ENCODE peak calls at places on chromosomes 7 and 10, in five cellular contexts. One of them, this sample, is unnamed.

GRCh38 chr7:45052011-45052410 is 36.8 kb downstream of the NACAD start:
- DNase-seq in osteocyte: no peak
- DNase-seq in neuronal stem cell: no peak
- DNase-seq in activated naive CD8-positive, alpha-beta T cell treated with anti-CD3 and anti-CD28 coated beads, Interleukin-2, amount 50 U/mL, for 24 hours: no peak
- DNase-seq in Caki2: no peak
- DNase-seq in this sample: no peak

GRCh38 chr7:158829021-158829341 is 328 bp downstream of the ESYT2 start:
- DNase-seq in osteocyte: peak
- DNase-seq in neuronal stem cell: peak
- DNase-seq in activated naive CD8-positive, alpha-beta T cell treated with anti-CD3 and anti-CD28 coated beads, Interleukin-2, amount 50 U/mL, for 24 hours: peak
- DNase-seq in Caki2: peak
- DNase-seq in this sample: peak

GRCh38 chr10:4174197-4174596 is 389.2 kb upstream of the KLF6 start:
- DNase-seq in osteocyte: no peak
- DNase-seq in neuronal stem cell: no peak
- DNase-seq in activated naive CD8-positive, alpha-beta T cell treated with anti-CD3 and anti-CD28 coated beads, Interleukin-2, amount 50 U/mL, for 24 hours: no peak
- DNase-seq in Caki2: peak
- DNase-seq in this sample: no peak

GRCh38 chr10:12042409-12042796 is 206 bp downstream of the UPF2 start:
- DNase-seq in osteocyte: peak
- DNase-seq in neuronal stem cell: no peak
- DNase-seq in activated naive CD8-positive, alpha-beta T cell treated with anti-CD3 and anti-CD28 coated beads, Interleukin-2, amount 50 U/mL, for 24 hours: peak
- DNase-seq in Caki2: no peak
- DNase-seq in this sample: peak

GRCh38 chr10:5876181-5876768 is 13.4 kb downstream of the ANKRD16 start:
- DNase-seq in osteocyte: no peak
- DNase-seq in neuronal stem cell: no peak
- DNase-seq in activated naive CD8-positive, alpha-beta T cell treated with anti-CD3 and anti-CD28 coated beads, Interleukin-2, amount 50 U/mL, for 24 hours: no peak
- DNase-seq in Caki2: peak
- DNase-seq in this sample: no peak

GRCh38 chr10:130843051-130843653 is 468.4 kb downstream of the TCERG1L start:
- DNase-seq in osteocyte: no peak
- DNase-seq in neuronal stem cell: no peak
- DNase-seq in activated naive CD8-positive, alpha-beta T cell treated with anti-CD3 and anti-CD28 coated beads, Interleukin-2, amount 50 U/mL, for 24 hours: no peak
- DNase-seq in Caki2: no peak
- DNase-seq in this sample: no peak

GRCh38 chr7:91182819-91183405 is 81.3 kb upstream of the FZD1 start:
- DNase-seq in osteocyte: no peak
- DNase-seq in neuronal stem cell: no peak
- DNase-seq in activated naive CD8-positive, alpha-beta T cell treated with anti-CD3 and anti-CD28 coated beads, Interleukin-2, amount 50 U/mL, for 24 hours: no peak
- DNase-seq in Caki2: no peak
- DNase-seq in this sample: no peak

GRCh38 chr7:17963281-17963680 is 23.0 kb upstream of the SNX13 start:
- DNase-seq in osteocyte: no peak
- DNase-seq in neuronal stem cell: no peak
- DNase-seq in activated naive CD8-positive, alpha-beta T cell treated with anti-CD3 and anti-CD28 coated beads, Interleukin-2, amount 50 U/mL, for 24 hours: no peak
- DNase-seq in Caki2: no peak
- DNase-seq in this sample: no peak

GRCh38 chr10:52532650-52533290 is 218.7 kb downstream of the DKK1 start:
- DNase-seq in osteocyte: no peak
- DNase-seq in neuronal stem cell: no peak
- DNase-seq in activated naive CD8-positive, alpha-beta T cell treated with anti-CD3 and anti-CD28 coated beads, Interleukin-2, amount 50 U/mL, for 24 hours: no peak
- DNase-seq in Caki2: no peak
- DNase-seq in this sample: no peak

GRCh38 chr10:101046332-101047238 is 15.2 kb upstream of the KAZALD1 start:
- DNase-seq in osteocyte: no peak
- DNase-seq in neuronal stem cell: no peak
- DNase-seq in activated naive CD8-positive, alpha-beta T cell treated with anti-CD3 and anti-CD28 coated beads, Interleukin-2, amount 50 U/mL, for 24 hours: no peak
- DNase-seq in Caki2: no peak
- DNase-seq in this sample: no peak

GRCh38 chr7:40815512-40815911 is 680.7 kb downstream of the SUGCT start:
- DNase-seq in osteocyte: no peak
- DNase-seq in neuronal stem cell: no peak
- DNase-seq in activated naive CD8-positive, alpha-beta T cell treated with anti-CD3 and anti-CD28 coated beads, Interleukin-2, amount 50 U/mL, for 24 hours: no peak
- DNase-seq in Caki2: no peak
- DNase-seq in this sample: no peak

GRCh38 chr10:9645404-9645803 is 1372.3 kb upstream of the CELF2 start:
- DNase-seq in osteocyte: no peak
- DNase-seq in neuronal stem cell: no peak
- DNase-seq in activated naive CD8-positive, alpha-beta T cell treated with anti-CD3 and anti-CD28 coated beads, Interleukin-2, amount 50 U/mL, for 24 hours: no peak
- DNase-seq in Caki2: no peak
- DNase-seq in this sample: no peak

GRCh38 chr7:5232485-5232837 is 42.4 kb downstream of the WIPI2 start:
- DNase-seq in osteocyte: no peak
- DNase-seq in neuronal stem cell: no peak
- DNase-seq in activated naive CD8-positive, alpha-beta T cell treated with anti-CD3 and anti-CD28 coated beads, Interleukin-2, amount 50 U/mL, for 24 hours: no peak
- DNase-seq in Caki2: no peak
- DNase-seq in this sample: no peak

GRCh38 chr10:10872706-10873276 is 144.9 kb upstream of the CELF2 start:
- DNase-seq in osteocyte: no peak
- DNase-seq in neuronal stem cell: no peak
- DNase-seq in activated naive CD8-positive, alpha-beta T cell treated with anti-CD3 and anti-CD28 coated beads, Interleukin-2, amount 50 U/mL, for 24 hours: no peak
- DNase-seq in Caki2: no peak
- DNase-seq in this sample: no peak

GRCh38 chr10:113161061-113161460 is 211.0 kb downstream of the TCF7L2 start:
- DNase-seq in osteocyte: no peak
- DNase-seq in neuronal stem cell: no peak
- DNase-seq in activated naive CD8-positive, alpha-beta T cell treated with anti-CD3 and anti-CD28 coated beads, Interleukin-2, amount 50 U/mL, for 24 hours: no peak
- DNase-seq in Caki2: no peak
- DNase-seq in this sample: no peak

GRCh38 chr10:34156781-34157425 is 658.2 kb downstream of the PARD3 start:
- DNase-seq in osteocyte: no peak
- DNase-seq in neuronal stem cell: no peak
- DNase-seq in activated naive CD8-positive, alpha-beta T cell treated with anti-CD3 and anti-CD28 coated beads, Interleukin-2, amount 50 U/mL, for 24 hours: no peak
- DNase-seq in Caki2: no peak
- DNase-seq in this sample: no peak

GRCh38 chr10:116120688-116121087 is 152.3 kb downstream of the GFRA1 start:
- DNase-seq in osteocyte: peak
- DNase-seq in neuronal stem cell: no peak
- DNase-seq in activated naive CD8-positive, alpha-beta T cell treated with anti-CD3 and anti-CD28 coated beads, Interleukin-2, amount 50 U/mL, for 24 hours: peak
- DNase-seq in Caki2: no peak
- DNase-seq in this sample: peak

GRCh38 chr10:97034958-97035769 is 150.6 kb downstream of the SLIT1 start:
- DNase-seq in osteocyte: no peak
- DNase-seq in neuronal stem cell: no peak
- DNase-seq in activated naive CD8-positive, alpha-beta T cell treated with anti-CD3 and anti-CD28 coated beads, Interleukin-2, amount 50 U/mL, for 24 hours: no peak
- DNase-seq in Caki2: no peak
- DNase-seq in this sample: no peak

GRCh38 chr10:29471483-29471859 is 163.3 kb downstream of the SVIL start:
- DNase-seq in osteocyte: no peak
- DNase-seq in neuronal stem cell: no peak
- DNase-seq in activated naive CD8-positive, alpha-beta T cell treated with anti-CD3 and anti-CD28 coated beads, Interleukin-2, amount 50 U/mL, for 24 hours: no peak
- DNase-seq in Caki2: peak
- DNase-seq in this sample: no peak

GRCh38 chr7:151379534-151380198 is 30.2 kb downstream of the WDR86 start:
- DNase-seq in osteocyte: no peak
- DNase-seq in neuronal stem cell: no peak
- DNase-seq in activated naive CD8-positive, alpha-beta T cell treated with anti-CD3 and anti-CD28 coated beads, Interleukin-2, amount 50 U/mL, for 24 hours: no peak
- DNase-seq in Caki2: no peak
- DNase-seq in this sample: no peak

GRCh38 chr10:43862756-43863155 is 214.1 kb upstream of the ZNF32 start:
- DNase-seq in osteocyte: no peak
- DNase-seq in neuronal stem cell: no peak
- DNase-seq in activated naive CD8-positive, alpha-beta T cell treated with anti-CD3 and anti-CD28 coated beads, Interleukin-2, amount 50 U/mL, for 24 hours: no peak
- DNase-seq in Caki2: no peak
- DNase-seq in this sample: no peak

GRCh38 chr7:102288285-102288930 is 1.7 kb downstream of the SH2B2 start:
- DNase-seq in osteocyte: no peak
- DNase-seq in neuronal stem cell: no peak
- DNase-seq in activated naive CD8-positive, alpha-beta T cell treated with anti-CD3 and anti-CD28 coated beads, Interleukin-2, amount 50 U/mL, for 24 hours: no peak
- DNase-seq in Caki2: no peak
- DNase-seq in this sample: no peak

GRCh38 chr10:8065651-8066050 is 11.2 kb downstream of the GATA3 start:
- DNase-seq in osteocyte: no peak
- DNase-seq in neuronal stem cell: no peak
- DNase-seq in activated naive CD8-positive, alpha-beta T cell treated with anti-CD3 and anti-CD28 coated beads, Interleukin-2, amount 50 U/mL, for 24 hours: no peak
- DNase-seq in Caki2: peak
- DNase-seq in this sample: peak

GRCh38 chr7:43645699-43646226 is 62.9 kb downstream of the STK17A start:
- DNase-seq in osteocyte: no peak
- DNase-seq in neuronal stem cell: no peak
- DNase-seq in activated naive CD8-positive, alpha-beta T cell treated with anti-CD3 and anti-CD28 coated beads, Interleukin-2, amount 50 U/mL, for 24 hours: no peak
- DNase-seq in Caki2: no peak
- DNase-seq in this sample: no peak

GRCh38 chr10:49398000-49398861 is 2.3 kb upstream of the DRGX start:
- DNase-seq in osteocyte: peak
- DNase-seq in neuronal stem cell: peak
- DNase-seq in activated naive CD8-positive, alpha-beta T cell treated with anti-CD3 and anti-CD28 coated beads, Interleukin-2, amount 50 U/mL, for 24 hours: peak
- DNase-seq in Caki2: peak
- DNase-seq in this sample: peak

GRCh38 chr10:99540673-99541531 is 8.2 kb downstream of the NKX2-3 start:
- DNase-seq in osteocyte: peak
- DNase-seq in neuronal stem cell: no peak
- DNase-seq in activated naive CD8-positive, alpha-beta T cell treated with anti-CD3 and anti-CD28 coated beads, Interleukin-2, amount 50 U/mL, for 24 hours: no peak
- DNase-seq in Caki2: no peak
- DNase-seq in this sample: no peak

GRCh38 chr7:19146699-19147098 is 1.5 kb upstream of the FERD3L start:
- DNase-seq in osteocyte: no peak
- DNase-seq in neuronal stem cell: peak
- DNase-seq in activated naive CD8-positive, alpha-beta T cell treated with anti-CD3 and anti-CD28 coated beads, Interleukin-2, amount 50 U/mL, for 24 hours: no peak
- DNase-seq in Caki2: peak
- DNase-seq in this sample: peak

GRCh38 chr7:129886184-129886817 is 66.5 kb downstream of the UBE2H start:
- DNase-seq in osteocyte: no peak
- DNase-seq in neuronal stem cell: no peak
- DNase-seq in activated naive CD8-positive, alpha-beta T cell treated with anti-CD3 and anti-CD28 coated beads, Interleukin-2, amount 50 U/mL, for 24 hours: no peak
- DNase-seq in Caki2: no peak
- DNase-seq in this sample: no peak

GRCh38 chr7:155844019-155844453 is 31.8 kb upstream of the SHH start:
- DNase-seq in osteocyte: no peak
- DNase-seq in neuronal stem cell: no peak
- DNase-seq in activated naive CD8-positive, alpha-beta T cell treated with anti-CD3 and anti-CD28 coated beads, Interleukin-2, amount 50 U/mL, for 24 hours: no peak
- DNase-seq in Caki2: peak
- DNase-seq in this sample: no peak